ENCODE peak calls at places on chromosomes 16 and 17, in six cellular contexts. O is PC-3, B is MM.1S, A is neural progenitor cell, X is HCT116, H is SK-N-SH. I is an unnamed sample.

GRCh38 chr16:21156767-21157467 is 1.6 kb upstream of the LDAF1 start:
- DNase-seq in O (peak), A (peak), H (peak), B (peak), X (peak), I (peak)

GRCh38 chr16:73056911-73057310 is 9.0 kb upstream of the ZFHX3 start:
- DNase-seq in A (no peak), B (no peak), X (no peak), H (no peak), O (peak), I (no peak)

GRCh38 chr16:67847064-67847861 is at the start of gene CENPT:
- DNase-seq in H (peak), B (peak), X (no peak), A (peak), O (peak), I (peak)

GRCh38 chr17:8753976-8754440 is 4.3 kb downstream of the SPDYE4 start:
- DNase-seq in O (peak), X (peak), B (peak), A (no peak), H (no peak), I (peak)

GRCh38 chr17:66175892-66176291 is 16.0 kb downstream of the CEP112 start:
- DNase-seq in H (no peak), O (peak), A (no peak), B (no peak), X (no peak), I (no peak)

GRCh38 chr17:49086316-49086605 is 46.3 kb upstream of the B4GALNT2 start:
- DNase-seq in X (no peak), O (peak), B (no peak), A (no peak), H (no peak), I (no peak)

GRCh38 chr16:8721693-8722348 is 47.4 kb downstream of the ABAT start:
- DNase-seq in A (peak), H (peak), O (no peak), B (no peak), X (no peak), I (no peak)

GRCh38 chr17:40071720-40072480 is 9.1 kb downstream of the THRA start:
- DNase-seq in X (no peak), H (peak), O (no peak), A (no peak), B (no peak), I (peak)

GRCh38 chr16:11306997-11307638 is 26.0 kb upstream of the PRM1 start:
- DNase-seq in A (no peak), B (no peak), O (no peak), X (no peak), H (no peak), I (no peak)

GRCh38 chr17:68398731-68399637 is 58.3 kb downstream of the WIPI1 start:
- DNase-seq in A (peak), H (peak), O (peak), B (peak), X (peak), I (peak)

GRCh38 chr16:85144026-85144915 is 32.0 kb upstream of the CIBAR2 start:
- DNase-seq in A (no peak), B (no peak), H (no peak), X (no peak), O (no peak), I (no peak)

GRCh38 chr17:2975469-2975958 is 87.9 kb downstream of the OR1D5 start:
- DNase-seq in X (peak), B (no peak), A (no peak), H (peak), O (peak), I (no peak)

GRCh38 chr17:36498155-36498554 is 11.7 kb downstream of the ZNHIT3 start:
- DNase-seq in B (no peak), O (no peak), X (no peak), H (peak), A (no peak), I (no peak)

GRCh38 chr16:8173111-8173644 is 417.1 kb downstream of the TMEM114 start:
- DNase-seq in O (peak), H (peak), A (peak), X (peak), B (peak), I (peak)

GRCh38 chr16:349211-349610 is 3.3 kb downstream of the AXIN1 start:
- DNase-seq in A (peak), H (no peak), B (no peak), O (no peak), X (no peak), I (no peak)

GRCh38 chr17:79831367-79832210 is 7.7 kb downstream of the CBX4 start:
- DNase-seq in O (no peak), H (peak), X (no peak), A (peak), B (no peak), I (no peak)

GRCh38 chr17:58242171-58242784 is 3.9 kb downstream of the LPO start:
- DNase-seq in A (no peak), H (no peak), O (peak), B (no peak), X (no peak), I (no peak)

GRCh38 chr16:24491721-24492120 is 47.6 kb upstream of the RBBP6 start:
- DNase-seq in A (no peak), B (no peak), X (no peak), H (no peak), O (no peak), I (peak)

GRCh38 chr17:71900830-71901229 is 220.0 kb upstream of the SOX9 start:
- DNase-seq in O (peak), H (no peak), X (peak), A (no peak), B (no peak), I (peak)

GRCh38 chr17:67753026-67753425 is 35.3 kb downstream of the NOL11 start:
- DNase-seq in A (no peak), O (no peak), B (no peak), X (no peak), H (no peak), I (no peak)

GRCh38 chr16:87824016-87824990 is 45.0 kb downstream of the SLC7A5 start:
- DNase-seq in H (no peak), X (no peak), O (no peak), A (no peak), B (no peak), I (no peak)

GRCh38 chr16:69171325-69172095 is 15.5 kb upstream of the SNTB2 start:
- DNase-seq in B (no peak), A (no peak), O (no peak), H (no peak), X (no peak), I (peak)

GRCh38 chr17:50783193-50783660 is 15.9 kb upstream of the ANKRD40CL start:
- DNase-seq in O (peak), B (peak), X (peak), A (peak), H (peak), I (peak)

GRCh38 chr16:1932050-1933028 is 10.7 kb downstream of the MSRB1 start:
- DNase-seq in A (peak), O (peak), H (no peak), B (no peak), X (no peak), I (no peak)

GRCh38 chr16:1930338-1930720 is 12.1 kb upstream of the HS3ST6 start:
- DNase-seq in O (no peak), A (no peak), X (no peak), B (no peak), H (no peak), I (no peak)

GRCh38 chr16:1936945-1937479 is 6.0 kb downstream of the MSRB1 start:
- DNase-seq in O (no peak), H (no peak), A (no peak), B (no peak), X (no peak), I (no peak)

GRCh38 chr16:1929578-1930337 is 11.5 kb upstream of the HS3ST6 start:
- DNase-seq in O (peak), B (peak), H (peak), X (no peak), A (peak), I (peak)

DNA sequence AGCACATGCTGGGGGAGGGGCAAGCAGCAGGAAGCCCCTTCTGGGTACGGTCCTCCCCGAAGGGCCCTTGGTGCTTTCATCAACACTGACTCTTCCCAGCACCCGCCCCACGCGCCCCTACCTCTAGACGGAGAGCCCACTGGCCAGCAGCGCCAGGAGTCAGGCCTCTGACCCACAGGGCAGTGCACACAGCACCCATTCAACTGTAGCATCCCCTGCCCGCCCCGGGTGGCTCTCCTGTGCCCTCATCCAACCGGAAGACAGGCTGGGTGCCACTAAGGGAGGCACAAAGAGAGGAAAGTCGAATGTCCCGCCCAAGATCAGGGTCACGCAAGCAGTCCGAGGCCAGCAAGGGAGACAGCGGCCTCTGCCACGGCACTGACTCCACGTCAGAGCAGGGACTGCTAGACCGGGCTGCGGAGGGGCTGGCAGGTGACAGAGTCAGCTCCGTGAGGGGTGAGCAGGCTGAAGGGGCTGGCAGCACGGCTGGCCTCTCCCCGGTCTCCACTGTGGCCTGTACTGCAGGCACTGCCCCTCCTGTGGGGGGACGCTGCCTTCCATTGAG is 9.8 kb downstream of the MSRB1 start:
- DNase-seq in O (no peak), H (peak), A (no peak), X (no peak), B (no peak), I (no peak)
- H3K9ac ChIP-seq in O (no peak), H (no peak), A (no peak), X (no peak), B (no peak), I (no peak)

GRCh38 chr16:56631832-56632159 is 663 bp upstream of the MT1M start:
- DNase-seq in X (no peak), A (no peak), O (no peak), H (no peak), B (no peak), I (no peak)
- H3K4me3 ChIP-seq in X (no peak), A (peak), O (peak), H (peak), B (no peak), I (peak)

GRCh38 chr17:77364381-77364911 is 223.7 kb downstream of the SEC14L1 start:
- DNase-seq in X (no peak), O (no peak), H (no peak), B (no peak), A (no peak), I (no peak)
- TF ChIP-seq EZH2phosphoT487 in X (no peak), O (no peak), H (no peak), B (no peak), A (no peak), I (no peak)

GRCh38 chr16:53090591-53091507 is 36.1 kb downstream of the CHD9 start:
- DNase-seq in H (peak), X (no peak), O (no peak), B (peak), A (peak), I (peak)

GRCh38 chr16:53097190-53097589 is 42.4 kb downstream of the CHD9 start:
- DNase-seq in X (no peak), A (no peak), H (no peak), O (no peak), B (no peak), I (no peak)

GRCh38 chr16:53093162-53093744 is 38.5 kb downstream of the CHD9 start:
- DNase-seq in B (peak), X (no peak), H (no peak), A (no peak), O (no peak), I (no peak)

GRCh38 chr16:53091508-53092211 is 36.9 kb downstream of the CHD9 start:
- DNase-seq in A (peak), H (peak), O (no peak), B (no peak), X (no peak), I (peak)

GRCh38 chr16:53094013-53094630 is 39.3 kb downstream of the CHD9 start:
- DNase-seq in O (peak), A (no peak), H (no peak), B (peak), X (no peak), I (no peak)
- H3K9ac ChIP-seq in O (no peak), A (no peak), H (no peak), B (peak), X (peak), I (no peak)

GRCh38 chr17:1110844-1111598 is 68.8 kb downstream of the ABR start:
- DNase-seq in B (no peak), H (peak), A (no peak), O (peak), X (peak), I (peak)
- H3K4me3 ChIP-seq in B (no peak), H (no peak), A (no peak), O (no peak), X (peak), I (no peak)

GRCh38 chr17:31823014-31823413 is 36.0 kb downstream of the COPRS start:
- DNase-seq in A (no peak), H (no peak), B (no peak), X (no peak), O (no peak), I (no peak)

GRCh38 chr17:31830971-31831755 is 27.9 kb downstream of the COPRS start:
- DNase-seq in B (no peak), O (no peak), X (no peak), A (no peak), H (no peak), I (no peak)

GRCh38 chr17:31829649-31830048 is 29.4 kb downstream of the COPRS start:
- DNase-seq in B (no peak), X (no peak), A (no peak), O (no peak), H (no peak), I (no peak)

GRCh38 chr17:31824771-31825360 is 34.2 kb downstream of the COPRS start:
- DNase-seq in X (no peak), B (no peak), A (no peak), H (no peak), O (no peak), I (peak)

DNA sequence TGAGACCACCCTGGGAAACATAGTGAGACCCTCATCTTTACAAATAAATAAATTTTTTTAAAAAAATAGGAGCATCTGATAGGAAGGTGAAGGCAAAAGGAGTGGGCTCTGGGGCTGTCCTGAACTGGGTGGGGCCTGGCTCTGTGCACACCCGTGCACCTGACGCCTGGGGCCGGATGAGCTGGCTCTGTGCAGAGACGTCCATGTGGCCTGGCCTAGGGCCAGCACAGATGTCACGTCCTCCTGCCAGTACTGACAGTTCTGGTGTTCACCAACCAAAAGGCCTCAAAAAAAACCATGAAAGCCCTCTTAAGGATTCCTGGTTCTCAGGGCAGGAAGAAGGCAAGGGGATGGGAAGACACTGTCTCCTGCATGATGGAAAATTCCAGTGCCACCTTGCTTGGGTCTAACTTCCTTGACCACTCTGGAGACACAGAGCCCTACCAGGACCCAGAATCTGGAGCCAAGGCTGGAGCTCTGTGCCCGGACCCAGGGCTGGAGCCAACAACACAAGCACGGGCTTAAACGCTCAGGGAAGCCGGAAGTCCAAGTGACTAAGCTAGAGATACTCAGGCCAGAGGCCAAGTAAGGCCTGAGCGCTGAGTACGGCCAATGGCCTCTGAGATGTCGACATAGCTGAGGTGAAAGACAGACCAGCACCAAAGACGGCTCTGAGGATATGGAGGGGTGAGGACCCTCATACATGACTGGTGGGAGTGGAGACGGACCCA is 32.9 kb downstream of the COPRS start:
- DNase-seq in X (no peak), B (no peak), O (peak), A (no peak), H (peak), I (peak)
- TF ChIP-seq EZH2phosphoT487 in X (no peak), B (no peak), O (no peak), A (no peak), H (no peak), I (no peak)